ENCODE peak calls at places on chromosome 6, in eight cellular contexts. W, Z, D, S, X, V, T and U are unnamed samples.

GRCh38 chr6:13611715-13612114 is 3.4 kb upstream of the NOL7 start:
- DNase-seq in W (no peak), Z (no peak), D (no peak), S (no peak), X (peak; percentile 64), V (no peak), T (no peak), U (no peak)

GRCh38 chr6:169799474-169799926 is 48.1 kb downstream of the ERMARD start:
- DNase-seq in W (no peak), Z (no peak), D (no peak), S (peak; percentile 15), X (no peak), V (no peak), T (no peak), U (no peak)

GRCh38 chr6:103080497-103080896 is 1687.0 kb downstream of the GRIK2 start:
- DNase-seq in W (no peak), Z (no peak), D (no peak), S (no peak), X (no peak), V (no peak), T (no peak), U (no peak)

GRCh38 chr6:20954325-20954724 is 420.1 kb downstream of the CDKAL1 start:
- DNase-seq in W (no peak), Z (no peak), D (no peak), S (no peak), X (no peak), V (no peak), T (no peak), U (no peak)

GRCh38 chr6:101011165-101011564 is 130.0 kb upstream of the ASCC3 start:
- DNase-seq in W (no peak), Z (no peak), D (no peak), S (peak; percentile 20), X (no peak), V (no peak), T (peak; percentile 52), U (no peak)

GRCh38 chr6:42551202-42551601 is 12.6 kb upstream of the UBR2 start:
- DNase-seq in W (peak; percentile 51), Z (no peak), D (no peak), S (no peak), X (no peak), V (no peak), T (peak; percentile 28), U (no peak)

GRCh38 chr6:113630738-113631535 is 226.2 kb upstream of the MARCKS start:
- DNase-seq in W (peak; percentile 73), Z (no peak), D (no peak), S (no peak), X (peak; percentile 24), V (no peak), T (peak; percentile 79), U (peak; percentile 45)

GRCh38 chr6:87334683-87335082 is 5.6 kb upstream of the GJB7 start:
- DNase-seq in W (peak; percentile 25), Z (no peak), D (no peak), S (no peak), X (no peak), V (no peak), T (no peak), U (no peak)

GRCh38 chr6:160737934-160738333 is 35.9 kb downstream of the PLG start:
- DNase-seq in W (no peak), Z (no peak), D (no peak), S (no peak), X (no peak), V (no peak), T (peak; percentile 89), U (no peak)

GRCh38 chr6:138289739-138290138 is 71.4 kb upstream of the PBOV1 start:
- DNase-seq in W (no peak), Z (peak; percentile 32), D (no peak), S (no peak), X (peak; percentile 62), V (peak; percentile 34), T (no peak), U (no peak)
- TF ChIP-seq CTCF in W (no peak), Z (peak; percentile 21), D (peak; percentile 43), S (no peak), X (peak; percentile 5), V (no peak), T (no peak), U (peak; percentile 16)

DNA sequence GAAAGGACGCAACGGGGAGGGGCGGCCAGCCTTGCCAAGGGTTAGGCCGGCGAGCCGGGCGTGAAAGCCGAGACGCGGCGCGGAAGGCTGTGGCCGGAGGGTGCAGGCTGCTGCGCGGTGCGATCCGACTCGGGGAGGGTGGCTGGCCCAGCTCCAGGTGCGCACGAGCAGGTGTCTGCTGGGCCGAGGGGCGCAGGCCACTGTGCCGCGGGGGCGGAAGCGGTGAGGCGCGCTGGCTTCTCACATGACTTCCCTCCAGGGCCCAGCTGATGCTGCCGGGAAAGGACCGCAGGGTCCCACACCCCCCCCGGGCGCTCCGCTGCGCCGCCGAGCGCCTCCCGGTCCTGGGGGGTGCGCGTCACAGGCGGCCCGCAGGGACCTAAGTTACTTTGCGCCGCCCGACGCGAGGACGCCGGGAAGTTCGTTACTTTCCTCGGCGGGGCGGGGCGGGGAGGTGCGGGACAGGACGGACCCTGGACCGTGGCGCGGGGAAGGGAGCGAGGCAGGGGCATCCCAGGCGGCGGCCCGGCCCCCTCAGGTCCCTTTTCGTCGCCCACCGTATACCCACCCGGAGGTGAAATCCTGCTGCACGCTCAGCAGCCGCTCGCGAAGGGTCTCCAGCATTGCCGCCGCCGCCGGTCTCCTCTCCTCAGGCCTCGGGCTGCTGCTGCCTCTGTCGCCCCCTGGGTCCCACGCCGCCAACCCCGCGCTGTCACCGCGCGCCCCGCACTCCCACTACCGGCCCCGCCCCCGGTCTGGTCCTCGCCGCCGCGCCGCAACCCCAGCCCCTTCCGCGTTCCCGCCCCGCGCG is at the start of gene DTNBP1:
- DNase-seq in W (peak; percentile 20), Z (peak; percentile 82), D (no peak), S (peak; percentile 89), X (peak; percentile 89), V (peak; percentile 91), T (peak; percentile 64), U (peak; percentile 83)
- TF ChIP-seq CTCF in W (no peak), Z (no peak), D (no peak), S (no peak), X (no peak), V (no peak), T (no peak), U (no peak)

DNA sequence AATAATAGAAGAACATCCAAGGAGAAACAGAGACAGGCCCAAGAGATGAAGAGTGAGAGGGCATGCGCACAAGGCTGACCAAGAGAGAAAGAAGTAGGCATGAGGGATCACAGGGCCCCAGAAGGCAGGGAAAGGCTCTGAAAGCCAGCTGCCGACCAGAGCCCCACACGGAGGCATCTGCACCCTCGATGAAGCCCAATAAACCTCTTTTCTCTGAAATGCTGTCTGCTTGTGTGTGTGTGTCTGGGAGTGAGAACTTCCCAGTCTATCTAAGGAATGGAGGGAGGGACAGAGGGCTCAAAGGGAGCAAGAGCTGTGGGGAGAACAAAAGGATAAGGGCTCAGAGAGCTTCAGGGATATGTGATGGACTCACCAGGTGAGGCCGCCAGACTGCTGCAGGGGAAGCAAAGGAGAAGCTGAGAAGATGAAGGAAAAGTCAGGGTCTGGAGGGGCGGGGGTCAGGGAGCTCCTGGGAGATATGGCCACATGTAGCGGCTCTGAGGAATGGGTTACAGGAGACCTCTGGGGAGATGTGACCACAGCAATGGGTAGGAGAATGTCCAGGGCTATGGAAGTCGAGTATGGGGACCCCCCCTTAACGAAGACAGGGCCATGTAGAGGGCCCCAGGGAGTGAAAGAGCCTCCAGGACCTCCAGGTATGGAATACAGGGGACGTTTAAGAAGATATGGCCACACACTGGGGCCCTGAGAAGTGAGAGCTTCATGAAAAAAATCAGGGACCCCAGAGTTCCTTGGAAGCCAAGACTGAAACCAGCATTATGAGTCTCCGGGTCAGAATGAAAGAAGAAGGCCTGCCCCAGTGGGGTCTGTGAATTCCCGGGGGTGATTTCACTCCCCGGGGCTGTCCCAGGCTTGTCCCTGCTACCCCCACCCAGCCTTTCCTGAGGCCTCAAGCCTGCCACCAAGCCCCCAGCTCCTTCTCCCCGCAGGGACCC is 981 bp upstream of the TNF start:
- DNase-seq in W (no peak), Z (peak; percentile 46), D (no peak), S (no peak), X (no peak), V (no peak), T (no peak), U (no peak)
- TF ChIP-seq CTCF in W (no peak), Z (peak; percentile 10), D (no peak), S (no peak), X (no peak), V (no peak), T (no peak), U (peak; percentile 38)

DNA sequence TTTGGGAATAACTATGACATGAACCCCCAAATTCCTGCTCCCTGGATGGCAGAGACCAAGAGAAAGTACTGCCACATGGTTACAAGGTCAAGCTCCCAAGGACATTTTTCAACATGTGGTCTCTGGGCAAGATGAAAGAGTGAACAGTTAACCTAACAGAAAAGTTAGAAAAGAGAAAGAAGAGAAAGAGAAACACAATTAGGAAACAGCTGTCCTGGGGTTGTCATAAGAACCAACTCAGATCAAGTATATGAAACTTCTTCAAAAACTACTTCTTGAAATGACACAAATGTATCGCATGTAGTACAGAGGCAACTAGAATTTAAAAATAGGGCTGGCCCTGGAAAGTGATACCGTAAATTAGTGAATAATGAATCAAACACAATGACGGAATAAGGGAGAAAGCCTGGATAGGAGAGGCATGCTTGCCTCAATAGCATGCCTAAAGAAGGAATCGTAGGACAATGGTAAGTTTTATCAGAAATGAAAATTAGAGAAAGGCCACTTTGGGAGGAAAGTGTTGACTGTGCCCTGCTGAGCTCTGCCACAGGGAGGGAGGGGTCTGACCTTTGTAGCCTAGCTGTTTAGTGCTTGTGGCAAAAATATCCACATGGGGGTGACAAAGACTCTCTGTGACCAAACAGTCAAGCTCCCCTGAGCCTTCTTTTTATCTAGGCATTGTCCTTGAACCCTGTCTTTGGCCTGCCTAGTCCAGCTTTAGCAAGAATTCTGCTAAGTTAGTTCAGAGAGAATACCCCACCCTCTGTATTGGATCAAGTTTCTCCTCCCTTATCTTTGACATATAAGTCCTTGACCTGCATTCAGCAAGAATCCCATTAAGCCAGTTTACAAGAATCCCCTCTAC is 4.3 kb upstream of the DCBLD1 start:
- DNase-seq in W (no peak), Z (peak; percentile 75), D (no peak), S (peak; percentile 33), X (peak; percentile 27), V (no peak), T (peak; percentile 33), U (peak; percentile 48)
- TF ChIP-seq CTCF in W (peak; percentile 14), Z (peak; percentile 55), D (peak; percentile 71), S (no peak), X (no peak), V (no peak), T (peak; percentile 28), U (peak; percentile 40)

DNA sequence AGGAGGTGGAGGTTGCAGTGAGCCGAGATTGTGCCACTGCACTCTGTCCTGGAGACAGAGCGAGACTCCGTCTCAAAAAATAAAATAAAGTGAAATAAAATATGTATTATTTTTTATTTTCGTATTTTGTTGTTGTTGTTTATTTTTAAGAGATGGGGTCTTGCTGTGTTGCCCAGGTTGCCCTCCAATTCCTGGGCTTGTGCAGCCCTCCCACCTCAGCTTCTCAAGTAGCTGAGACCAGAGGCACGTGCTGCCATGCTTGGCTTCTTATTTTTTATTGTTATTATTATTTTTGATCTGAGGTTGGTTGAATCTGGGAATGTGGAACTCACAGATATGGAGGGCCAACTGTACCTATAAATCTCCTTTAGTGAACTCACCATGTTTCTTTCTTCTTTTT is 10.1 kb downstream of the KPNA5 start:
- DNase-seq in W (no peak), Z (no peak), D (no peak), S (no peak), X (no peak), V (no peak), T (no peak), U (no peak)
- TF ChIP-seq CTCF in W (no peak), Z (no peak), D (no peak), S (no peak), X (no peak), V (no peak), T (no peak), U (no peak)